ENCODE peak calls at places on chromosomes 7 and 10, in five cellular contexts. One of them, this sample, is unnamed.

GRCh38 chr10:79149662-79150443 is 81.1 kb downstream of the ZMIZ1 start:
- DNase-seq in neuronal stem cell: no peak
- DNase-seq in IMR-90: peak
- DNase-seq in H1: no peak
- DNase-seq in mesendoderm: peak
- DNase-seq in this sample: peak

GRCh38 chr7:54690892-54691291 is 68.1 kb downstream of the SEC61G start:
- DNase-seq in neuronal stem cell: no peak
- DNase-seq in mesendoderm: no peak
- DNase-seq in IMR-90: no peak
- DNase-seq in H1: no peak
- DNase-seq in this sample: no peak

GRCh38 chr7:85719981-85720963 is 533.4 kb upstream of the SEMA3D start:
- DNase-seq in IMR-90: peak
- DNase-seq in mesendoderm: peak
- DNase-seq in H1: no peak
- DNase-seq in neuronal stem cell: no peak
- DNase-seq in this sample: peak

GRCh38 chr10:95403690-95404459 is 113.1 kb upstream of the PDLIM1 start:
- DNase-seq in mesendoderm: no peak
- DNase-seq in H1: no peak
- DNase-seq in neuronal stem cell: no peak
- DNase-seq in IMR-90: no peak
- DNase-seq in this sample: no peak

GRCh38 chr10:103843854-103844567 is 11.4 kb downstream of the SH3PXD2A start:
- DNase-seq in mesendoderm: no peak
- DNase-seq in H1: no peak
- DNase-seq in IMR-90: peak
- DNase-seq in neuronal stem cell: no peak
- DNase-seq in this sample: no peak

GRCh38 chr7:107836237-107837144 is 33.5 kb upstream of the SLC26A3 start:
- DNase-seq in neuronal stem cell: no peak
- DNase-seq in H1: no peak
- DNase-seq in IMR-90: no peak
- DNase-seq in mesendoderm: peak
- DNase-seq in this sample: no peak

GRCh38 chr10:34334908-34335307 is 480.2 kb downstream of the PARD3 start:
- DNase-seq in H1: no peak
- DNase-seq in neuronal stem cell: no peak
- DNase-seq in IMR-90: no peak
- DNase-seq in mesendoderm: no peak
- DNase-seq in this sample: no peak

GRCh38 chr10:44801383-44802327 is 109.5 kb upstream of the TMEM72 start:
- DNase-seq in IMR-90: peak
- DNase-seq in mesendoderm: no peak
- DNase-seq in H1: no peak
- DNase-seq in neuronal stem cell: no peak
- DNase-seq in this sample: peak

GRCh38 chr7:99525713-99526440 is 21.4 kb downstream of the ZKSCAN5 start:
- DNase-seq in neuronal stem cell: no peak
- DNase-seq in IMR-90: no peak
- DNase-seq in H1: peak
- DNase-seq in mesendoderm: peak
- DNase-seq in this sample: no peak

GRCh38 chr10:99661370-99661749 is 2.1 kb downstream of the ENTPD7 start:
- DNase-seq in neuronal stem cell: no peak
- DNase-seq in H1: no peak
- DNase-seq in IMR-90: peak
- DNase-seq in mesendoderm: no peak
- DNase-seq in this sample: peak

GRCh38 chr10:43138757-43139241 is 554 bp downstream of the CSGALNACT2 start:
- DNase-seq in neuronal stem cell: no peak
- DNase-seq in H1: no peak
- DNase-seq in mesendoderm: peak
- DNase-seq in IMR-90: peak
- DNase-seq in this sample: peak

GRCh38 chr10:2920638-2921037 is 146.7 kb upstream of the PFKP start:
- DNase-seq in mesendoderm: no peak
- DNase-seq in neuronal stem cell: no peak
- DNase-seq in IMR-90: no peak
- DNase-seq in H1: no peak
- DNase-seq in this sample: no peak

GRCh38 chr10:109855746-109856145 is 67.6 kb downstream of the XPNPEP1 start:
- DNase-seq in mesendoderm: no peak
- DNase-seq in H1: no peak
- DNase-seq in IMR-90: no peak
- DNase-seq in neuronal stem cell: no peak
- DNase-seq in this sample: no peak

GRCh38 chr10:72509951-72510350 is 115.9 kb downstream of the MICU1 start:
- DNase-seq in IMR-90: no peak
- DNase-seq in neuronal stem cell: no peak
- DNase-seq in mesendoderm: no peak
- DNase-seq in H1: no peak
- DNase-seq in this sample: no peak

GRCh38 chr10:3729397-3729796 is 55.6 kb downstream of the KLF6 start:
- DNase-seq in H1: no peak
- DNase-seq in neuronal stem cell: no peak
- DNase-seq in mesendoderm: no peak
- DNase-seq in IMR-90: peak
- DNase-seq in this sample: peak

GRCh38 chr7:127383123-127383835 is 9.2 kb downstream of the ZNF800 start:
- DNase-seq in H1: no peak
- DNase-seq in IMR-90: peak
- DNase-seq in mesendoderm: peak
- DNase-seq in neuronal stem cell: no peak
- DNase-seq in this sample: peak

GRCh38 chr7:109864263-109864662 is 1226.7 kb upstream of the LRRN3 start:
- DNase-seq in IMR-90: no peak
- DNase-seq in mesendoderm: peak
- DNase-seq in neuronal stem cell: no peak
- DNase-seq in H1: no peak
- DNase-seq in this sample: no peak

GRCh38 chr10:131669838-131670237 is 231.0 kb upstream of the PPP2R2D start:
- DNase-seq in H1: no peak
- DNase-seq in neuronal stem cell: no peak
- DNase-seq in IMR-90: no peak
- DNase-seq in mesendoderm: no peak
- DNase-seq in this sample: no peak

GRCh38 chr10:120736377-120736776 is 114.8 kb upstream of the WDR11 start:
- DNase-seq in neuronal stem cell: no peak
- DNase-seq in IMR-90: no peak
- DNase-seq in mesendoderm: no peak
- DNase-seq in H1: no peak
- DNase-seq in this sample: no peak

GRCh38 chr10:131186547-131187253 is 124.8 kb downstream of the TCERG1L start:
- DNase-seq in mesendoderm: no peak
- DNase-seq in IMR-90: no peak
- DNase-seq in neuronal stem cell: no peak
- DNase-seq in H1: peak
- DNase-seq in this sample: no peak

GRCh38 chr7:34087892-34088891 is 182.9 kb downstream of the BMPER start:
- DNase-seq in IMR-90: peak
- DNase-seq in H1: peak
- DNase-seq in mesendoderm: peak
- DNase-seq in neuronal stem cell: peak
- DNase-seq in this sample: peak

GRCh38 chr7:75575488-75576112 is 83.5 kb downstream of the SPDYE5 start:
- DNase-seq in mesendoderm: no peak
- DNase-seq in H1: no peak
- DNase-seq in neuronal stem cell: no peak
- DNase-seq in IMR-90: no peak
- DNase-seq in this sample: no peak

GRCh38 chr7:19112290-19113000 is 5.0 kb downstream of the TWIST1 start:
- DNase-seq in neuronal stem cell: peak
- DNase-seq in mesendoderm: peak
- DNase-seq in IMR-90: peak
- DNase-seq in H1: peak
- DNase-seq in this sample: peak

GRCh38 chr7:19113855-19114590 is 3.4 kb downstream of the TWIST1 start:
- DNase-seq in IMR-90: peak
- DNase-seq in mesendoderm: no peak
- DNase-seq in neuronal stem cell: no peak
- DNase-seq in H1: no peak
- DNase-seq in this sample: peak

GRCh38 chr7:19113001-19113349 is 4.5 kb downstream of the TWIST1 start:
- DNase-seq in IMR-90: no peak
- DNase-seq in H1: no peak
- DNase-seq in mesendoderm: no peak
- DNase-seq in neuronal stem cell: no peak
- DNase-seq in this sample: no peak

GRCh38 chr7:19116121-19117080 is 1.0 kb downstream of the TWIST1 start:
- DNase-seq in mesendoderm: peak
- DNase-seq in H1: peak
- DNase-seq in IMR-90: peak
- DNase-seq in neuronal stem cell: peak
- DNase-seq in this sample: peak

DNA sequence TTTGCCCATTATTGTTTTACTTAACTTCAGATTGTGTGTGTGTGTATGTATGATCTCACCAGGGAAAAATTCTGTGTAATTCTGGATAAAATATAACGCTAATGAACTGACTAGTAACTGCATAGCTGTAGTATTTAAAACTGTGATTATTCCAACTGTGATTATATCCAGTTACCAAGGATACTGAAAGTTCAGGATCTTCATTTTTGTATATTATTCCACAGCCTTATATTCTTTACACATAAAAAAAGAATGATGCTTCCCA is 2.9 kb downstream of the TWIST1 start:
- DNase-seq in mesendoderm: no peak
- DNase-seq in H1: no peak
- DNase-seq in neuronal stem cell: no peak
- DNase-seq in IMR-90: peak
- DNase-seq in this sample: peak
- H3K4me3 ChIP-seq in mesendoderm: no peak
- H3K4me3 ChIP-seq in H1: no peak
- H3K4me3 ChIP-seq in neuronal stem cell: no peak
- H3K4me3 ChIP-seq in IMR-90: peak
- H3K4me3 ChIP-seq in this sample: peak

DNA sequence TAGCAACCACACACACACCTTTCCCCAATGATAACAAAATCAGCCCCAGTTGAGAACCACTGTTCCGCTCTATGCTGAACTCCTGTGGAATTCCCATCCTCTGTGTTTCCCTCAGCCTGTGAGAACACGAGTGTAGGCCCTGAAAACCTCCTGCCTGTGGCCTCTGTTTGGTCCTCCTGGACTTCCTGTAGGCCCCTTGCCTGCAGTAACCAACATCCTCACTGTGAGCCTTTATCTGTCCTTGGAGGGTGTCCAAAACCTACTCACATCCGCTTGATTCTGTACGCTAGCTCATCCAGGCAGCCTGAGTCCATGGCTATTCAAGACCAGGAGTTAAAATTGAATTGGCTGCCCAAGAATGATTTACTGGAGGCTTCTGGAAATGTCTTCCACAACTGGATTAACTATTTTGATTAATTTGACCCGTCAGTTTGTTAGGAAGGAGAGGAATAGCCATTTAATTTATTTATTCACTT is 149.8 kb downstream of the AKR1D1 start:
- DNase-seq in H1: no peak
- DNase-seq in IMR-90: no peak
- DNase-seq in neuronal stem cell: no peak
- DNase-seq in mesendoderm: no peak
- DNase-seq in this sample: peak
- H2BK15ac ChIP-seq in H1: no peak
- H2BK15ac ChIP-seq in IMR-90: no peak
- H2BK15ac ChIP-seq in neuronal stem cell: no peak
- H2BK15ac ChIP-seq in mesendoderm: no peak
- H2BK15ac ChIP-seq in this sample: no peak

DNA sequence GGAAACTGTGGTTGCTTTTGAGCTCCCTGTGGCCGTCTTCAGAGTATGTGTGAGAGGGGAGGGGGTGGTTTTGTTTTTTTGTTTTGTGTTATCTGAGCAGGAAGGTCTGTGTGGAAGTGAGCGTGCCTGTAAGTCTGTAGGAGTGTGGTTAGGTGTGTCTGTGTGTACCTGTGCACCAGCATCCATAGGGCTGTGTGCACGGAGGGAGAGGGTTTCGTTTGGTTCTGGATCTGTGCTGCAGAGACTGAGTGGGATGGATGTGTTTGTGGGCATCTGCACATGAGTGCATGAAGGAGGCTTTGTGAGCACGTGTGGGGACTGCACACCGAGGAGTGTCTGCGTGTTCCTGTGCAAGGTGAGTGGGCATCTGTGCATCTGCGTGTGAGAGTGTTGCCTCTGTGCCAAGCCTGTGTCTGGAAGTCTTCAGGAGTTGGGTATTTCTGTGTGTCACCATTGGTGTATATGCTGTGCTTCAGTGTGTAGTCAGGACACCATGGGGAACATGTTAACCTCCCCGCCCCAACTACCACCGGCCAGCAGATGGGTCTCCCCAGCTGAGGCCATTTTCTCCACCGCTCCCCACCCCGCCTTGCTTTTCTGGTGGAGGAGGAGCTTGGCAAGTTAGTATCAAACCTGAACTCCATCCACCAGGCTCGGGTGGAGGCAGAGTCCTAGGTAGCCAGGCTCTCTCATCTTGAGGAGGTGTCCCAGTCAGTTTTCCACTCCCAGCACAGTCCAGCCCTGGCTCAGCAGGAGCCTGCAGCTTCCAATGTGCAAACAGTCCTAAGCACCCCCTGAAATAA is 7.1 kb upstream of the TLX1 start:
- DNase-seq in H1: no peak
- DNase-seq in IMR-90: no peak
- DNase-seq in mesendoderm: no peak
- DNase-seq in neuronal stem cell: no peak
- DNase-seq in this sample: no peak
- H3K4me3 ChIP-seq in H1: peak
- H3K4me3 ChIP-seq in IMR-90: no peak
- H3K4me3 ChIP-seq in mesendoderm: no peak
- H3K4me3 ChIP-seq in neuronal stem cell: peak
- H3K4me3 ChIP-seq in this sample: no peak

GRCh38 chr10:124616040-124616835 is 127.9 kb downstream of the FAM53B start:
- DNase-seq in mesendoderm: peak
- DNase-seq in IMR-90: no peak
- DNase-seq in neuronal stem cell: no peak
- DNase-seq in H1: no peak
- DNase-seq in this sample: no peak

GRCh38 chr10:124619195-124619594 is 125.0 kb downstream of the FAM53B start:
- DNase-seq in H1: no peak
- DNase-seq in neuronal stem cell: no peak
- DNase-seq in mesendoderm: no peak
- DNase-seq in IMR-90: peak
- DNase-seq in this sample: peak

GRCh38 chr10:124619802-124620490 is 124.2 kb downstream of the FAM53B start:
- DNase-seq in IMR-90: no peak
- DNase-seq in neuronal stem cell: no peak
- DNase-seq in mesendoderm: no peak
- DNase-seq in H1: no peak
- DNase-seq in this sample: no peak

GRCh38 chr10:124616836-124617130 is 127.4 kb downstream of the FAM53B start:
- DNase-seq in mesendoderm: no peak
- DNase-seq in neuronal stem cell: no peak
- DNase-seq in H1: no peak
- DNase-seq in IMR-90: no peak
- DNase-seq in this sample: no peak

GRCh38 chr10:124618674-124619073 is 125.5 kb downstream of the FAM53B start:
- DNase-seq in H1: no peak
- DNase-seq in neuronal stem cell: no peak
- DNase-seq in IMR-90: no peak
- DNase-seq in mesendoderm: no peak
- DNase-seq in this sample: no peak
- H2BK15ac ChIP-seq in H1: no peak
- H2BK15ac ChIP-seq in neuronal stem cell: no peak
- H2BK15ac ChIP-seq in IMR-90: no peak
- H2BK15ac ChIP-seq in mesendoderm: no peak
- H2BK15ac ChIP-seq in this sample: no peak

GRCh38 chr7:94849636-94850208 is 57.7 kb upstream of the PPP1R9A start:
- DNase-seq in IMR-90: no peak
- DNase-seq in H1: no peak
- DNase-seq in mesendoderm: no peak
- DNase-seq in neuronal stem cell: no peak
- DNase-seq in this sample: no peak
- H3K4me3 ChIP-seq in IMR-90: no peak
- H3K4me3 ChIP-seq in H1: no peak
- H3K4me3 ChIP-seq in mesendoderm: no peak
- H3K4me3 ChIP-seq in neuronal stem cell: no peak
- H3K4me3 ChIP-seq in this sample: no peak